ENCODE peak calls at places on chromosome 19, in six cellular contexts. S is ovary, H is tibial artery, Z is cardiac muscle cell, P is psoas muscle, M is astrocyte. D is an unnamed sample.

GRCh38 chr19:2711175-2711936 is 8.9 kb upstream of the GNG7 start:
- DNase-seq in S (no peak), H (no peak), Z (no peak), P (no peak), M (peak; percentile 73), D (no peak)

GRCh38 chr19:3672575-3672948 is 27.7 kb downstream of the PIP5K1C start:
- DNase-seq in S (no peak), H (no peak), Z (no peak), P (no peak), M (no peak), D (no peak)

GRCh38 chr19:40614595-40615411 is 13.6 kb downstream of the LTBP4 start:
- DNase-seq in S (peak; percentile 92), H (peak; percentile 92), Z (peak; percentile 89), P (peak; percentile 84), M (peak; percentile 98), D (no peak)

GRCh38 chr19:21765151-21765550 is 2.2 kb downstream of the ZNF100 start:
- DNase-seq in S (no peak), H (no peak), Z (no peak), P (no peak), M (no peak), D (no peak)

GRCh38 chr19:38654478-38655079 is 7.1 kb downstream of the ACTN4 start:
- DNase-seq in S (no peak), H (no peak), Z (no peak), P (no peak), M (peak; percentile 42), D (no peak)

GRCh38 chr19:56856822-56857221 is 16.3 kb upstream of the PEG3 start:
- DNase-seq in S (no peak), H (no peak), Z (no peak), P (no peak), M (no peak), D (no peak)

GRCh38 chr19:38455031-38455430 is 21.5 kb downstream of the RYR1 start:
- DNase-seq in S (no peak), H (no peak), Z (peak; percentile 79), P (no peak), M (peak; percentile 15), D (no peak)

GRCh38 chr19:40257096-40257517 is 28.0 kb downstream of the AKT2 start:
- DNase-seq in S (no peak), H (no peak), Z (no peak), P (peak; percentile 93), M (no peak), D (no peak)

GRCh38 chr19:45705115-45705514 is 12.6 kb downstream of the QPCTL start:
- DNase-seq in S (no peak), H (no peak), Z (no peak), P (no peak), M (no peak), D (no peak)

GRCh38 chr19:2477141-2477710 is 1.3 kb downstream of the GADD45B start:
- DNase-seq in S (peak; percentile 50), H (no peak), Z (peak; percentile 49), P (peak; percentile 66), M (no peak), D (no peak)

GRCh38 chr19:1871140-1871597 is 7.8 kb upstream of the KLF16 start:
- DNase-seq in S (no peak), H (no peak), Z (no peak), P (no peak), M (no peak), D (no peak)

GRCh38 chr19:3586124-3586626 is 897 bp downstream of the GIPC3 start:
- DNase-seq in S (no peak), H (no peak), Z (peak; percentile 42), P (no peak), M (no peak), D (no peak)

GRCh38 chr19:15252398-15253018 is 20.3 kb upstream of the EPHX3 start:
- DNase-seq in S (no peak), H (peak; percentile 52), Z (no peak), P (peak; percentile 70), M (peak; percentile 23), D (no peak)

GRCh38 chr19:47598407-47599349 is 10.3 kb upstream of the BICRA start:
- DNase-seq in S (peak; percentile 74), H (peak; percentile 86), Z (peak; percentile 67), P (peak; percentile 66), M (peak; percentile 94), D (no peak)

GRCh38 chr19:10226376-10227214 is 4.5 kb downstream of the S1PR2 start:
- DNase-seq in S (peak; percentile 93), H (peak; percentile 84), Z (no peak), P (peak; percentile 90), M (peak; percentile 54), D (no peak)

GRCh38 chr19:56245062-56245740 is 27.3 kb upstream of the EDDM13 start:
- DNase-seq in S (no peak), H (no peak), Z (no peak), P (no peak), M (peak; percentile 12), D (no peak)

GRCh38 chr19:58128041-58128685 is 22.4 kb downstream of the ZNF329 start:
- DNase-seq in S (no peak), H (no peak), Z (no peak), P (no peak), M (no peak), D (no peak)

GRCh38 chr19:48627211-48627864 is 8.0 kb downstream of the SPHK2 start:
- DNase-seq in S (peak; percentile 31), H (no peak), Z (no peak), P (no peak), M (no peak), D (no peak)

GRCh38 chr19:34676697-34677385 is at the start of gene SCGB2B2:
- DNase-seq in S (no peak), H (no peak), Z (peak; percentile 46), P (no peak), M (no peak), D (peak; percentile 39)

GRCh38 chr19:57338798-57339378 is 12.2 kb upstream of the ZNF304 start:
- DNase-seq in S (no peak), H (no peak), Z (no peak), P (no peak), M (peak; percentile 14), D (no peak)

GRCh38 chr19:30897034-30897433 is 452.2 kb downstream of the TSHZ3 start:
- DNase-seq in S (no peak), H (no peak), Z (no peak), P (no peak), M (no peak), D (no peak)
- H3K27ac ChIP-seq in S (no peak overlapping the region), H (no peak overlapping the region), Z (peak overlapping the region; percentile 99), P (no peak overlapping the region), M (no peak overlapping the region), D (no peak overlapping the region)

GRCh38 chr19:13034636-13035035 is 39.4 kb downstream of the NFIX start:
- DNase-seq in S (no peak), H (no peak), Z (no peak), P (no peak), M (no peak), D (no peak)

GRCh38 chr19:13037718-13038117 is 42.4 kb downstream of the NFIX start:
- DNase-seq in S (no peak), H (no peak), Z (no peak), P (no peak), M (no peak), D (no peak)

GRCh38 chr19:13037161-13037560 is 41.9 kb downstream of the NFIX start:
- DNase-seq in S (no peak), H (no peak), Z (no peak), P (no peak), M (peak; percentile 91), D (no peak)

GRCh38 chr19:13035820-13036365 is 40.6 kb downstream of the NFIX start:
- DNase-seq in S (no peak), H (no peak), Z (no peak), P (no peak), M (no peak), D (no peak)

DNA sequence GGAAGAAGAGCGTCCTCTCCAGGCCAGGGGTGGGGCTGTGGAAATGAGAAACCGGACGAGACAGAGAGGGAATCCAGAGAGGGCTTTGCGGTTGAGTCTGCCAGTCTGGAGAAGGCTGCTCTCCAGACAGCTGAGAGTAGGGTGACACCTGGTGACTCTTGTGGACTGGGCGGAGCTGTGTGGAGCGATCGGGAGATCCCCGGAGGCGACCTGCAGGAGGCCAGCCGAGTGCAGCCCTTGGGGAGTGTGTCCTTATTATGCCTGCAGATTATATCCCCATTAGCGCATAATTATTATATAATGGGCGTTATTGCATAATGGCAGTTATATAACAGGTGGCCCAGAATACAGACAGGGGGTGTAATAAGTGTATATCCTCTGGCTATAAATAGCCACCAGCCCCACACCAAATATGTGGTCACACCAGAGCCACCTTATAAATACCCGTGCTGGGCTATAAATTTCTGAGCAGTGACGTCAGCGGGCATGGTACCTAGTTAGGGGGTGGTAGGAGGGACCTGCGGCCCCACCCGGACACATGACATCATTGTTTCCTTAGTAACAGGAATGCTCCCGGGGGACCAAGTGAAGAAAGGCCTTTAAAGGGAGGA is 41.2 kb downstream of the NFIX start:
- DNase-seq in S (no peak), H (no peak), Z (no peak), P (peak; percentile 87), M (peak; percentile 80), D (no peak)
- H3K4me1 ChIP-seq in S (peaks cover 48% of the 10 kb centered on the region), H (peaks cover 97% of the 10 kb centered on the region), Z (no peaks in the 10 kb centered on the region), P (peaks cover 98% of the 10 kb centered on the region), M (peaks cover 59% of the 10 kb centered on the region), D (no peaks in the 10 kb centered on the region)

GRCh38 chr19:610071-610800 is 20.6 kb downstream of the HCN2 start:
- DNase-seq in S (no peak), H (no peak), Z (no peak), P (no peak), M (no peak), D (no peak)

GRCh38 chr19:610801-611505 is 21.3 kb downstream of the HCN2 start:
- DNase-seq in S (peak; percentile 52), H (no peak), Z (no peak), P (peak; percentile 79), M (peak; percentile 82), D (no peak)

GRCh38 chr19:608155-609000 is 18.7 kb downstream of the HCN2 start:
- DNase-seq in S (no peak), H (no peak), Z (no peak), P (no peak), M (no peak), D (no peak)

GRCh38 chr19:607301-608154 is 17.8 kb downstream of the HCN2 start:
- DNase-seq in S (no peak), H (no peak), Z (no peak), P (no peak), M (no peak), D (no peak)

GRCh38 chr19:609001-609340 is 19.3 kb downstream of the HCN2 start:
- DNase-seq in S (no peak), H (peak; percentile 45), Z (no peak), P (peak; percentile 78), M (no peak), D (no peak)
- H3K27ac ChIP-seq in S (no peak overlapping the region), H (no peak overlapping the region), Z (no peak overlapping the region), P (no peak overlapping the region), M (no peak overlapping the region), D (no peak overlapping the region)

GRCh38 chr19:13024126-13024957 is 29.1 kb downstream of the NFIX start:
- DNase-seq in S (no peak), H (no peak), Z (no peak), P (peak; percentile 72), M (no peak), D (no peak)
- H3K4me1 ChIP-seq in S (peaks cover 39% of the 10 kb centered on the region), H (peaks cover 66% of the 10 kb centered on the region), Z (peaks cover 4% of the 10 kb centered on the region), P (peaks cover 89% of the 10 kb centered on the region), M (peaks cover 67% of the 10 kb centered on the region), D (peaks cover 9% of the 10 kb centered on the region)